ENCODE peak calls at places on chromosomes 6 and 20, in five cellular contexts. A is AG20443, W is occipital lobe, U is HT1080, L is naive B cell. K is an unnamed sample.

GRCh38 chr20:9686866-9687265 is 152.0 kb downstream of the PAK5 start:
- DNase-seq in A (no peak), W (no peak), U (no peak), L (no peak), K (no peak)

GRCh38 chr6:7239590-7239948 is 73.4 kb downstream of the SSR1 start:
- DNase-seq in A (no peak), W (no peak), U (no peak), L (no peak), K (no peak)

GRCh38 chr20:20095114-20095872 is 43.0 kb downstream of the CFAP61 start:
- DNase-seq in A (no peak), W (no peak), U (no peak), L (no peak), K (no peak)

GRCh38 chr6:118940770-118941169 is 5.8 kb upstream of the MCM9 start:
- DNase-seq in A (no peak), W (no peak), U (no peak), L (no peak), K (no peak)

GRCh38 chr20:18742841-18743240 is 70.7 kb upstream of the SCP2D1 start:
- DNase-seq in A (no peak), W (no peak), U (no peak), L (no peak), K (no peak)

GRCh38 chr6:158561938-158562337 is 2.0 kb downstream of the TMEM181 start:
- DNase-seq in A (no peak), W (no peak), U (no peak), L (no peak), K (no peak)

GRCh38 chr6:14925627-14926026 is 320.2 kb upstream of the JARID2 start:
- DNase-seq in A (no peak), W (no peak), U (no peak), L (no peak), K (no peak)

GRCh38 chr6:106439459-106439858 is 78.9 kb downstream of the CRYBG1 start:
- DNase-seq in A (no peak), W (no peak), U (peak), L (no peak), K (no peak)

GRCh38 chr6:2750832-2751231 is at the start of gene MYLK4:
- DNase-seq in A (no peak), W (no peak), U (no peak), L (no peak), K (no peak)

GRCh38 chr20:48238326-48238725 is 453.0 kb upstream of the SULF2 start:
- DNase-seq in A (peak), W (no peak), U (peak), L (no peak), K (no peak)

GRCh38 chr6:142568857-142569597 is 267.2 kb downstream of the ADGRG6 start:
- DNase-seq in A (peak), W (no peak), U (peak), L (no peak), K (no peak)

GRCh38 chr6:87660226-87660886 is 41.7 kb downstream of the AKIRIN2 start:
- DNase-seq in A (peak), W (no peak), U (peak), L (no peak), K (no peak)

GRCh38 chr6:13908955-13909381 is 15.8 kb upstream of the RNF182 start:
- DNase-seq in A (peak), W (no peak), U (peak), L (peak), K (no peak)

GRCh38 chr6:134437376-134437775 is 119.5 kb upstream of the SGK1 start:
- DNase-seq in A (no peak), W (no peak), U (peak), L (no peak), K (peak)

GRCh38 chr6:167275436-167275835 is 15.7 kb upstream of the UNC93A start:
- DNase-seq in A (no peak), W (no peak), U (no peak), L (no peak), K (no peak)

GRCh38 chr20:46682063-46682821 is 7.0 kb downstream of the TP53RK start:
- DNase-seq in A (no peak), W (no peak), U (no peak), L (no peak), K (no peak)